ENCODE peak calls at places on chromosomes 3 and 15, in nine cellular contexts. One of them, this sample, is unnamed.

GRCh38 chr3:64321747-64322146 is 96.5 kb upstream of the PRICKLE2 start:
- DNase-seq in hypothalamus: no peak
- DNase-seq in H54: peak
- DNase-seq in effector CD4-positive, alpha-beta T cell: no peak
- DNase-seq in NCI-H2029: no peak
- DNase-seq in T-helper 9 cell: no peak
- DNase-seq in activated CD4-positive, alpha-beta T cell treated with anti-CD3 and anti-CD28 coated beads, Interleukin-2, amount 50 U/mL, for 24 hours: no peak
- DNase-seq in HT1080: peak
- DNase-seq in amygdala: peak
- DNase-seq in this sample: peak

GRCh38 chr3:146594843-146595482 is 10.2 kb downstream of the PLSCR5 start:
- DNase-seq in hypothalamus: no peak
- DNase-seq in H54: no peak
- DNase-seq in effector CD4-positive, alpha-beta T cell: no peak
- DNase-seq in NCI-H2029: no peak
- DNase-seq in T-helper 9 cell: no peak
- DNase-seq in activated CD4-positive, alpha-beta T cell treated with anti-CD3 and anti-CD28 coated beads, Interleukin-2, amount 50 U/mL, for 24 hours: no peak
- DNase-seq in HT1080: no peak
- DNase-seq in amygdala: no peak
- DNase-seq in this sample: peak

GRCh38 chr15:89462198-89462912 is 34.0 kb downstream of the RHCG start:
- DNase-seq in hypothalamus: peak
- DNase-seq in H54: peak
- DNase-seq in effector CD4-positive, alpha-beta T cell: no peak
- DNase-seq in NCI-H2029: peak
- DNase-seq in T-helper 9 cell: no peak
- DNase-seq in activated CD4-positive, alpha-beta T cell treated with anti-CD3 and anti-CD28 coated beads, Interleukin-2, amount 50 U/mL, for 24 hours: no peak
- DNase-seq in HT1080: peak
- DNase-seq in amygdala: peak
- DNase-seq in this sample: peak

GRCh38 chr3:72099331-72100061 is 314.5 kb upstream of the PROK2 start:
- DNase-seq in hypothalamus: no peak
- DNase-seq in H54: no peak
- DNase-seq in effector CD4-positive, alpha-beta T cell: no peak
- DNase-seq in NCI-H2029: no peak
- DNase-seq in T-helper 9 cell: no peak
- DNase-seq in activated CD4-positive, alpha-beta T cell treated with anti-CD3 and anti-CD28 coated beads, Interleukin-2, amount 50 U/mL, for 24 hours: no peak
- DNase-seq in HT1080: no peak
- DNase-seq in amygdala: no peak
- DNase-seq in this sample: no peak

GRCh38 chr15:84734794-84735479 is 13.5 kb upstream of the ZNF592 start:
- DNase-seq in hypothalamus: no peak
- DNase-seq in H54: peak
- DNase-seq in effector CD4-positive, alpha-beta T cell: peak
- DNase-seq in NCI-H2029: peak
- DNase-seq in T-helper 9 cell: peak
- DNase-seq in activated CD4-positive, alpha-beta T cell treated with anti-CD3 and anti-CD28 coated beads, Interleukin-2, amount 50 U/mL, for 24 hours: peak
- DNase-seq in HT1080: peak
- DNase-seq in amygdala: peak
- DNase-seq in this sample: no peak

GRCh38 chr15:38059665-38060064 is 125.2 kb downstream of the TMCO5A start:
- DNase-seq in hypothalamus: no peak
- DNase-seq in H54: no peak
- DNase-seq in effector CD4-positive, alpha-beta T cell: no peak
- DNase-seq in NCI-H2029: no peak
- DNase-seq in T-helper 9 cell: no peak
- DNase-seq in activated CD4-positive, alpha-beta T cell treated with anti-CD3 and anti-CD28 coated beads, Interleukin-2, amount 50 U/mL, for 24 hours: no peak
- DNase-seq in HT1080: peak
- DNase-seq in amygdala: no peak
- DNase-seq in this sample: peak

GRCh38 chr15:43096411-43096810 is 9.4 kb downstream of the UBR1 start:
- DNase-seq in hypothalamus: no peak
- DNase-seq in H54: no peak
- DNase-seq in effector CD4-positive, alpha-beta T cell: no peak
- DNase-seq in NCI-H2029: no peak
- DNase-seq in T-helper 9 cell: no peak
- DNase-seq in activated CD4-positive, alpha-beta T cell treated with anti-CD3 and anti-CD28 coated beads, Interleukin-2, amount 50 U/mL, for 24 hours: no peak
- DNase-seq in HT1080: no peak
- DNase-seq in amygdala: no peak
- DNase-seq in this sample: no peak

GRCh38 chr3:116179091-116179490 is 266.2 kb downstream of the LSAMP start:
- DNase-seq in hypothalamus: no peak
- DNase-seq in H54: no peak
- DNase-seq in effector CD4-positive, alpha-beta T cell: no peak
- DNase-seq in NCI-H2029: no peak
- DNase-seq in T-helper 9 cell: no peak
- DNase-seq in activated CD4-positive, alpha-beta T cell treated with anti-CD3 and anti-CD28 coated beads, Interleukin-2, amount 50 U/mL, for 24 hours: no peak
- DNase-seq in HT1080: peak
- DNase-seq in amygdala: no peak
- DNase-seq in this sample: peak

GRCh38 chr15:96735621-96736020 is 405.1 kb downstream of the NR2F2 start:
- DNase-seq in hypothalamus: no peak
- DNase-seq in H54: no peak
- DNase-seq in effector CD4-positive, alpha-beta T cell: no peak
- DNase-seq in NCI-H2029: no peak
- DNase-seq in T-helper 9 cell: no peak
- DNase-seq in activated CD4-positive, alpha-beta T cell treated with anti-CD3 and anti-CD28 coated beads, Interleukin-2, amount 50 U/mL, for 24 hours: no peak
- DNase-seq in HT1080: no peak
- DNase-seq in amygdala: no peak
- DNase-seq in this sample: no peak

GRCh38 chr3:33240261-33240660 is 21.7 kb upstream of the SUSD5 start:
- DNase-seq in hypothalamus: no peak
- DNase-seq in H54: no peak
- DNase-seq in effector CD4-positive, alpha-beta T cell: no peak
- DNase-seq in NCI-H2029: no peak
- DNase-seq in T-helper 9 cell: no peak
- DNase-seq in activated CD4-positive, alpha-beta T cell treated with anti-CD3 and anti-CD28 coated beads, Interleukin-2, amount 50 U/mL, for 24 hours: no peak
- DNase-seq in HT1080: no peak
- DNase-seq in amygdala: no peak
- DNase-seq in this sample: no peak

GRCh38 chr3:39096775-39097174 is 10.7 kb downstream of the GORASP1 start:
- DNase-seq in hypothalamus: no peak
- DNase-seq in H54: no peak
- DNase-seq in effector CD4-positive, alpha-beta T cell: no peak
- DNase-seq in NCI-H2029: no peak
- DNase-seq in T-helper 9 cell: no peak
- DNase-seq in activated CD4-positive, alpha-beta T cell treated with anti-CD3 and anti-CD28 coated beads, Interleukin-2, amount 50 U/mL, for 24 hours: no peak
- DNase-seq in HT1080: peak
- DNase-seq in amygdala: peak
- DNase-seq in this sample: no peak

GRCh38 chr3:124599779-124600693 is 130.2 kb upstream of the UMPS start:
- DNase-seq in hypothalamus: no peak
- DNase-seq in H54: no peak
- DNase-seq in effector CD4-positive, alpha-beta T cell: no peak
- DNase-seq in NCI-H2029: no peak
- DNase-seq in T-helper 9 cell: no peak
- DNase-seq in activated CD4-positive, alpha-beta T cell treated with anti-CD3 and anti-CD28 coated beads, Interleukin-2, amount 50 U/mL, for 24 hours: no peak
- DNase-seq in HT1080: peak
- DNase-seq in amygdala: no peak
- DNase-seq in this sample: no peak

GRCh38 chr3:109952924-109953323 is 615.6 kb upstream of the DPPA4 start:
- DNase-seq in hypothalamus: no peak
- DNase-seq in H54: no peak
- DNase-seq in effector CD4-positive, alpha-beta T cell: no peak
- DNase-seq in NCI-H2029: no peak
- DNase-seq in T-helper 9 cell: no peak
- DNase-seq in activated CD4-positive, alpha-beta T cell treated with anti-CD3 and anti-CD28 coated beads, Interleukin-2, amount 50 U/mL, for 24 hours: no peak
- DNase-seq in HT1080: no peak
- DNase-seq in amygdala: no peak
- DNase-seq in this sample: peak

GRCh38 chr3:51942603-51943450 is 664 bp downstream of the PARP3 start:
- DNase-seq in hypothalamus: no peak
- DNase-seq in H54: peak
- DNase-seq in effector CD4-positive, alpha-beta T cell: peak
- DNase-seq in NCI-H2029: no peak
- DNase-seq in T-helper 9 cell: no peak
- DNase-seq in activated CD4-positive, alpha-beta T cell treated with anti-CD3 and anti-CD28 coated beads, Interleukin-2, amount 50 U/mL, for 24 hours: peak
- DNase-seq in HT1080: peak
- DNase-seq in amygdala: no peak
- DNase-seq in this sample: peak

GRCh38 chr15:56916825-56917477 is 1.5 kb upstream of the TCF12 start:
- DNase-seq in hypothalamus: no peak
- DNase-seq in H54: no peak
- DNase-seq in effector CD4-positive, alpha-beta T cell: no peak
- DNase-seq in NCI-H2029: no peak
- DNase-seq in T-helper 9 cell: no peak
- DNase-seq in activated CD4-positive, alpha-beta T cell treated with anti-CD3 and anti-CD28 coated beads, Interleukin-2, amount 50 U/mL, for 24 hours: no peak
- DNase-seq in HT1080: peak
- DNase-seq in amygdala: no peak
- DNase-seq in this sample: peak

GRCh38 chr3:45978348-45978747 is 17.3 kb downstream of the FYCO1 start:
- DNase-seq in hypothalamus: no peak
- DNase-seq in H54: no peak
- DNase-seq in effector CD4-positive, alpha-beta T cell: peak
- DNase-seq in NCI-H2029: peak
- DNase-seq in T-helper 9 cell: no peak
- DNase-seq in activated CD4-positive, alpha-beta T cell treated with anti-CD3 and anti-CD28 coated beads, Interleukin-2, amount 50 U/mL, for 24 hours: peak
- DNase-seq in HT1080: no peak
- DNase-seq in amygdala: no peak
- DNase-seq in this sample: no peak

GRCh38 chr3:28916713-28917499 is 364.0 kb upstream of the RBMS3 start:
- DNase-seq in hypothalamus: no peak
- DNase-seq in H54: no peak
- DNase-seq in effector CD4-positive, alpha-beta T cell: no peak
- DNase-seq in NCI-H2029: no peak
- DNase-seq in T-helper 9 cell: no peak
- DNase-seq in activated CD4-positive, alpha-beta T cell treated with anti-CD3 and anti-CD28 coated beads, Interleukin-2, amount 50 U/mL, for 24 hours: no peak
- DNase-seq in HT1080: peak
- DNase-seq in amygdala: peak
- DNase-seq in this sample: peak

GRCh38 chr3:12681586-12682371 is 17.9 kb upstream of the RAF1 start:
- DNase-seq in hypothalamus: no peak
- DNase-seq in H54: no peak
- DNase-seq in effector CD4-positive, alpha-beta T cell: no peak
- DNase-seq in NCI-H2029: no peak
- DNase-seq in T-helper 9 cell: no peak
- DNase-seq in activated CD4-positive, alpha-beta T cell treated with anti-CD3 and anti-CD28 coated beads, Interleukin-2, amount 50 U/mL, for 24 hours: no peak
- DNase-seq in HT1080: peak
- DNase-seq in amygdala: peak
- DNase-seq in this sample: peak

GRCh38 chr3:123518892-123519485 is 65.9 kb downstream of the HACD2 start:
- DNase-seq in hypothalamus: no peak
- DNase-seq in H54: no peak
- DNase-seq in effector CD4-positive, alpha-beta T cell: no peak
- DNase-seq in NCI-H2029: no peak
- DNase-seq in T-helper 9 cell: no peak
- DNase-seq in activated CD4-positive, alpha-beta T cell treated with anti-CD3 and anti-CD28 coated beads, Interleukin-2, amount 50 U/mL, for 24 hours: no peak
- DNase-seq in HT1080: no peak
- DNase-seq in amygdala: no peak
- DNase-seq in this sample: no peak

GRCh38 chr15:64311566-64311965 is 44.4 kb downstream of the CSNK1G1 start:
- DNase-seq in hypothalamus: no peak
- DNase-seq in H54: no peak
- DNase-seq in effector CD4-positive, alpha-beta T cell: no peak
- DNase-seq in NCI-H2029: no peak
- DNase-seq in T-helper 9 cell: no peak
- DNase-seq in activated CD4-positive, alpha-beta T cell treated with anti-CD3 and anti-CD28 coated beads, Interleukin-2, amount 50 U/mL, for 24 hours: no peak
- DNase-seq in HT1080: no peak
- DNase-seq in amygdala: no peak
- DNase-seq in this sample: no peak

GRCh38 chr15:50162988-50163718 is 18.8 kb upstream of the SLC27A2 start:
- DNase-seq in hypothalamus: no peak
- DNase-seq in H54: no peak
- DNase-seq in effector CD4-positive, alpha-beta T cell: no peak
- DNase-seq in NCI-H2029: no peak
- DNase-seq in T-helper 9 cell: no peak
- DNase-seq in activated CD4-positive, alpha-beta T cell treated with anti-CD3 and anti-CD28 coated beads, Interleukin-2, amount 50 U/mL, for 24 hours: no peak
- DNase-seq in HT1080: peak
- DNase-seq in amygdala: no peak
- DNase-seq in this sample: no peak

GRCh38 chr15:73244333-73244732 is 124.4 kb downstream of the HCN4 start:
- DNase-seq in hypothalamus: no peak
- DNase-seq in H54: no peak
- DNase-seq in effector CD4-positive, alpha-beta T cell: no peak
- DNase-seq in NCI-H2029: no peak
- DNase-seq in T-helper 9 cell: no peak
- DNase-seq in activated CD4-positive, alpha-beta T cell treated with anti-CD3 and anti-CD28 coated beads, Interleukin-2, amount 50 U/mL, for 24 hours: no peak
- DNase-seq in HT1080: no peak
- DNase-seq in amygdala: no peak
- DNase-seq in this sample: no peak

GRCh38 chr3:115918900-115919299 is 295.6 kb downstream of the GAP43 start:
- DNase-seq in hypothalamus: no peak
- DNase-seq in H54: no peak
- DNase-seq in effector CD4-positive, alpha-beta T cell: no peak
- DNase-seq in NCI-H2029: no peak
- DNase-seq in T-helper 9 cell: no peak
- DNase-seq in activated CD4-positive, alpha-beta T cell treated with anti-CD3 and anti-CD28 coated beads, Interleukin-2, amount 50 U/mL, for 24 hours: no peak
- DNase-seq in HT1080: no peak
- DNase-seq in amygdala: no peak
- DNase-seq in this sample: no peak

GRCh38 chr3:10373686-10374261 is 52.9 kb upstream of the SEC13 start:
- DNase-seq in hypothalamus: no peak
- DNase-seq in H54: peak
- DNase-seq in effector CD4-positive, alpha-beta T cell: no peak
- DNase-seq in NCI-H2029: no peak
- DNase-seq in T-helper 9 cell: no peak
- DNase-seq in activated CD4-positive, alpha-beta T cell treated with anti-CD3 and anti-CD28 coated beads, Interleukin-2, amount 50 U/mL, for 24 hours: no peak
- DNase-seq in HT1080: peak
- DNase-seq in amygdala: no peak
- DNase-seq in this sample: peak

GRCh38 chr3:8845641-8846040 is 76.2 kb upstream of the OXTR start:
- DNase-seq in hypothalamus: no peak
- DNase-seq in H54: peak
- DNase-seq in effector CD4-positive, alpha-beta T cell: no peak
- DNase-seq in NCI-H2029: no peak
- DNase-seq in T-helper 9 cell: no peak
- DNase-seq in activated CD4-positive, alpha-beta T cell treated with anti-CD3 and anti-CD28 coated beads, Interleukin-2, amount 50 U/mL, for 24 hours: no peak
- DNase-seq in HT1080: peak
- DNase-seq in amygdala: no peak
- DNase-seq in this sample: peak

GRCh38 chr15:73849641-73850040 is 23.7 kb upstream of the TBC1D21 start:
- DNase-seq in hypothalamus: no peak
- DNase-seq in H54: no peak
- DNase-seq in effector CD4-positive, alpha-beta T cell: no peak
- DNase-seq in NCI-H2029: no peak
- DNase-seq in T-helper 9 cell: no peak
- DNase-seq in activated CD4-positive, alpha-beta T cell treated with anti-CD3 and anti-CD28 coated beads, Interleukin-2, amount 50 U/mL, for 24 hours: no peak
- DNase-seq in HT1080: no peak
- DNase-seq in amygdala: no peak
- DNase-seq in this sample: no peak

GRCh38 chr15:63192604-63193206 is 3.3 kb downstream of the RAB8B start:
- DNase-seq in hypothalamus: no peak
- DNase-seq in H54: no peak
- DNase-seq in effector CD4-positive, alpha-beta T cell: no peak
- DNase-seq in NCI-H2029: no peak
- DNase-seq in T-helper 9 cell: no peak
- DNase-seq in activated CD4-positive, alpha-beta T cell treated with anti-CD3 and anti-CD28 coated beads, Interleukin-2, amount 50 U/mL, for 24 hours: no peak
- DNase-seq in HT1080: no peak
- DNase-seq in amygdala: no peak
- DNase-seq in this sample: no peak

GRCh38 chr15:78192826-78193594 is 41.4 kb downstream of the ACSBG1 start:
- DNase-seq in hypothalamus: no peak
- DNase-seq in H54: no peak
- DNase-seq in effector CD4-positive, alpha-beta T cell: no peak
- DNase-seq in NCI-H2029: no peak
- DNase-seq in T-helper 9 cell: no peak
- DNase-seq in activated CD4-positive, alpha-beta T cell treated with anti-CD3 and anti-CD28 coated beads, Interleukin-2, amount 50 U/mL, for 24 hours: no peak
- DNase-seq in HT1080: no peak
- DNase-seq in amygdala: no peak
- DNase-seq in this sample: no peak

GRCh38 chr15:43541785-43542184 is 24.4 kb downstream of the MAP1A start:
- DNase-seq in hypothalamus: no peak
- DNase-seq in H54: no peak
- DNase-seq in effector CD4-positive, alpha-beta T cell: no peak
- DNase-seq in NCI-H2029: no peak
- DNase-seq in T-helper 9 cell: no peak
- DNase-seq in activated CD4-positive, alpha-beta T cell treated with anti-CD3 and anti-CD28 coated beads, Interleukin-2, amount 50 U/mL, for 24 hours: no peak
- DNase-seq in HT1080: no peak
- DNase-seq in amygdala: no peak
- DNase-seq in this sample: peak

GRCh38 chr15:89909611-89910010 is 3.1 kb downstream of the ARPIN start:
- DNase-seq in hypothalamus: no peak
- DNase-seq in H54: no peak
- DNase-seq in effector CD4-positive, alpha-beta T cell: no peak
- DNase-seq in NCI-H2029: no peak
- DNase-seq in T-helper 9 cell: no peak
- DNase-seq in activated CD4-positive, alpha-beta T cell treated with anti-CD3 and anti-CD28 coated beads, Interleukin-2, amount 50 U/mL, for 24 hours: no peak
- DNase-seq in HT1080: no peak
- DNase-seq in amygdala: no peak
- DNase-seq in this sample: no peak

GRCh38 chr3:49812916-49813496 is 747 bp downstream of the UBA7 start:
- DNase-seq in hypothalamus: no peak
- DNase-seq in H54: no peak
- DNase-seq in effector CD4-positive, alpha-beta T cell: no peak
- DNase-seq in NCI-H2029: peak
- DNase-seq in T-helper 9 cell: no peak
- DNase-seq in activated CD4-positive, alpha-beta T cell treated with anti-CD3 and anti-CD28 coated beads, Interleukin-2, amount 50 U/mL, for 24 hours: no peak
- DNase-seq in HT1080: no peak
- DNase-seq in amygdala: no peak
- DNase-seq in this sample: peak

This sample was measured in fibroblast of mammary gland.